ENCODE peak calls at places on chromosomes 3 and 15, in five cellular contexts. One of them, this sample, is unnamed.

GRCh38 chr3:142960322-142960850 is 3.1 kb downstream of the PAQR9 start:
- DNase-seq in uterus: no peak
- DNase-seq in spleen: no peak
- DNase-seq in dorsolateral prefrontal cortex: no peak
- DNase-seq in A549: no peak
- DNase-seq in this sample: no peak

GRCh38 chr3:195897853-195898415 is 10.4 kb downstream of the TNK2 start:
- DNase-seq in uterus: no peak
- DNase-seq in spleen: peak; percentile 74
- DNase-seq in dorsolateral prefrontal cortex: no peak
- DNase-seq in A549: no peak
- DNase-seq in this sample: no peak

GRCh38 chr3:13612829-13613228 is 63.9 kb downstream of the FBLN2 start:
- DNase-seq in uterus: no peak
- DNase-seq in spleen: peak; percentile 39
- DNase-seq in dorsolateral prefrontal cortex: no peak
- DNase-seq in A549: no peak
- DNase-seq in this sample: no peak

GRCh38 chr3:61637088-61638051 is 76.0 kb downstream of the PTPRG start:
- DNase-seq in uterus: no peak
- DNase-seq in spleen: no peak
- DNase-seq in dorsolateral prefrontal cortex: no peak
- DNase-seq in A549: no peak
- DNase-seq in this sample: no peak

GRCh38 chr15:55977225-55977624 is 16.2 kb downstream of the NEDD4 start:
- DNase-seq in uterus: no peak
- DNase-seq in spleen: no peak
- DNase-seq in dorsolateral prefrontal cortex: no peak
- DNase-seq in A549: no peak
- DNase-seq in this sample: no peak

GRCh38 chr3:69864751-69865150 is 125.5 kb downstream of the MITF start:
- DNase-seq in uterus: no peak
- DNase-seq in spleen: no peak
- DNase-seq in dorsolateral prefrontal cortex: no peak
- DNase-seq in A549: no peak
- DNase-seq in this sample: no peak

GRCh38 chr15:45197512-45197911 is 9.7 kb upstream of the SHF start:
- DNase-seq in uterus: no peak
- DNase-seq in spleen: no peak
- DNase-seq in dorsolateral prefrontal cortex: no peak
- DNase-seq in A549: no peak
- DNase-seq in this sample: no peak

GRCh38 chr3:132432639-132433038 is 15.3 kb downstream of the DNAJC13 start:
- DNase-seq in uterus: no peak
- DNase-seq in spleen: no peak
- DNase-seq in dorsolateral prefrontal cortex: no peak
- DNase-seq in A549: peak; percentile 17
- DNase-seq in this sample: no peak

GRCh38 chr15:90883971-90884718 is at the start of gene FES:
- DNase-seq in uterus: peak; percentile 63
- DNase-seq in spleen: peak; percentile 96
- DNase-seq in dorsolateral prefrontal cortex: no peak
- DNase-seq in A549: no peak
- DNase-seq in this sample: peak; percentile 27

GRCh38 chr3:189838291-189838690 is 207.1 kb downstream of the TP63 start:
- DNase-seq in uterus: no peak
- DNase-seq in spleen: no peak
- DNase-seq in dorsolateral prefrontal cortex: no peak
- DNase-seq in A549: no peak
- DNase-seq in this sample: no peak

GRCh38 chr3:12898290-12898979 is 57.1 kb upstream of the RPL32 start:
- DNase-seq in uterus: no peak
- DNase-seq in spleen: peak; percentile 73
- DNase-seq in dorsolateral prefrontal cortex: no peak
- DNase-seq in A549: no peak
- DNase-seq in this sample: no peak

GRCh38 chr3:4531478-4532025 is 38.4 kb downstream of the ITPR1 start:
- DNase-seq in uterus: no peak
- DNase-seq in spleen: no peak
- DNase-seq in dorsolateral prefrontal cortex: no peak
- DNase-seq in A549: no peak
- DNase-seq in this sample: no peak

GRCh38 chr15:90609254-90610185 is 79.8 kb downstream of the CRTC3 start:
- DNase-seq in uterus: no peak
- DNase-seq in spleen: no peak
- DNase-seq in dorsolateral prefrontal cortex: no peak
- DNase-seq in A549: no peak
- DNase-seq in this sample: no peak

GRCh38 chr3:58487140-58487886 is 4.6 kb upstream of the KCTD6 start:
- DNase-seq in uterus: peak; percentile 31
- DNase-seq in spleen: no peak
- DNase-seq in dorsolateral prefrontal cortex: peak; percentile 36
- DNase-seq in A549: no peak
- DNase-seq in this sample: peak; percentile 14

GRCh38 chr3:179513867-179514266 is 48.9 kb upstream of the ACTL6A start:
- DNase-seq in uterus: no peak
- DNase-seq in spleen: no peak
- DNase-seq in dorsolateral prefrontal cortex: no peak
- DNase-seq in A549: no peak
- DNase-seq in this sample: no peak

GRCh38 chr3:47324278-47324865 is 41.6 kb downstream of the KLHL18 start:
- DNase-seq in uterus: peak; percentile 65
- DNase-seq in spleen: no peak
- DNase-seq in dorsolateral prefrontal cortex: peak; percentile 64
- DNase-seq in A549: peak; percentile 50
- DNase-seq in this sample: no peak

GRCh38 chr3:56869157-56869889 is 67.6 kb upstream of the ARHGEF3 start:
- DNase-seq in uterus: no peak
- DNase-seq in spleen: no peak
- DNase-seq in dorsolateral prefrontal cortex: no peak
- DNase-seq in A549: no peak
- DNase-seq in this sample: no peak

GRCh38 chr15:40685376-40685775 is 9.6 kb upstream of the RAD51 start:
- DNase-seq in uterus: no peak
- DNase-seq in spleen: no peak
- DNase-seq in dorsolateral prefrontal cortex: no peak
- DNase-seq in A549: no peak
- DNase-seq in this sample: no peak

GRCh38 chr15:46329876-46330275 is 695.0 kb downstream of the SQOR start:
- DNase-seq in uterus: no peak
- DNase-seq in spleen: no peak
- DNase-seq in dorsolateral prefrontal cortex: no peak
- DNase-seq in A549: no peak
- DNase-seq in this sample: no peak

GRCh38 chr15:67520976-67521769 is at the start of gene C15orf61:
- DNase-seq in uterus: peak; percentile 79
- DNase-seq in spleen: peak; percentile 96
- DNase-seq in dorsolateral prefrontal cortex: peak; percentile 62
- DNase-seq in A549: peak; percentile 97
- DNase-seq in this sample: peak; percentile 89

GRCh38 chr15:25368855-25369254 is 70.0 kb downstream of the UBE3A start:
- DNase-seq in uterus: no peak
- DNase-seq in spleen: no peak
- DNase-seq in dorsolateral prefrontal cortex: no peak
- DNase-seq in A549: no peak
- DNase-seq in this sample: no peak

GRCh38 chr15:25811481-25811906 is 51.6 kb downstream of the ATP10A start:
- DNase-seq in uterus: no peak
- DNase-seq in spleen: no peak
- DNase-seq in dorsolateral prefrontal cortex: no peak
- DNase-seq in A549: no peak
- DNase-seq in this sample: no peak

GRCh38 chr3:190366145-190366544 is 21.8 kb upstream of the CLDN16 start:
- DNase-seq in uterus: no peak
- DNase-seq in spleen: no peak
- DNase-seq in dorsolateral prefrontal cortex: no peak
- DNase-seq in A549: no peak
- DNase-seq in this sample: no peak

GRCh38 chr3:72185549-72186484 is 400.9 kb upstream of the PROK2 start:
- DNase-seq in uterus: no peak
- DNase-seq in spleen: no peak
- DNase-seq in dorsolateral prefrontal cortex: no peak
- DNase-seq in A549: no peak
- DNase-seq in this sample: no peak

GRCh38 chr3:52149021-52149420 is 5.2 kb downstream of the POC1A start:
- DNase-seq in uterus: no peak
- DNase-seq in spleen: peak; percentile 63
- DNase-seq in dorsolateral prefrontal cortex: no peak
- DNase-seq in A549: no peak
- DNase-seq in this sample: no peak

GRCh38 chr3:12479919-12480425 is 4.3 kb upstream of the TSEN2 start:
- DNase-seq in uterus: peak; percentile 20
- DNase-seq in spleen: no peak
- DNase-seq in dorsolateral prefrontal cortex: no peak
- DNase-seq in A549: peak; percentile 82
- DNase-seq in this sample: no peak

GRCh38 chr3:127469760-127470159 is 120.8 kb downstream of the TPRA1 start:
- DNase-seq in uterus: no peak
- DNase-seq in spleen: no peak
- DNase-seq in dorsolateral prefrontal cortex: no peak
- DNase-seq in A549: no peak
- DNase-seq in this sample: no peak

GRCh38 chr3:45180051-45180450 is 33.9 kb upstream of the CDCP1 start:
- DNase-seq in uterus: no peak
- DNase-seq in spleen: peak; percentile 19
- DNase-seq in dorsolateral prefrontal cortex: no peak
- DNase-seq in A549: no peak
- DNase-seq in this sample: no peak

GRCh38 chr15:82642656-82643055 is 4.5 kb downstream of the CPEB1 start:
- DNase-seq in uterus: no peak
- DNase-seq in spleen: no peak
- DNase-seq in dorsolateral prefrontal cortex: no peak
- DNase-seq in A549: no peak
- DNase-seq in this sample: no peak
- H3K27ac ChIP-seq in uterus: no peak overlapping the region
- H3K27ac ChIP-seq in spleen: no peak overlapping the region
- H3K27ac ChIP-seq in dorsolateral prefrontal cortex: no peak overlapping the region
- H3K27ac ChIP-seq in A549: no peak overlapping the region
- H3K27ac ChIP-seq in this sample: no peak overlapping the region

DNA sequence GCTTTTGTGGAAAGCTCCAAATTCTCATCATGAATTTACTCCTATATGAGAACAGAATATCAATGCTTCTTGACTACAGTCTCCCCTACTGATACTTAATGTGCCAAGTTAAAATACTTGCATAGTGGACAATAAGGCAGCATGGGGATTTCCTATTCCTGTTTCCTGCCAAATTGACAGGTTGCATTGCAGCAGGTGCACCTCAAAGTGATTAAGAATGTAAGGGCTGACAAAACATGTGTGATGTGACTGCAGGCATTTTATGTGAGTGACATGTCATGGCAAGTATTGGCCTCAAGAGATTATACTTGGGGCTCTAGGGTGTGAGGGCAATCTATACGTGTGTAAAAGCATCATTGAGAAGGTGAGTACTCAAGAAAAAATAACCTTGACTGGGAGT is 15.1 kb downstream of the NAALADL2 start:
- DNase-seq in uterus: no peak
- DNase-seq in spleen: no peak
- DNase-seq in dorsolateral prefrontal cortex: no peak
- DNase-seq in A549: no peak
- DNase-seq in this sample: no peak
- H3K27ac ChIP-seq in uterus: no peak overlapping the region
- H3K27ac ChIP-seq in spleen: no peak overlapping the region
- H3K27ac ChIP-seq in dorsolateral prefrontal cortex: no peak overlapping the region
- H3K27ac ChIP-seq in A549: no peak overlapping the region
- H3K27ac ChIP-seq in this sample: no peak overlapping the region

DNA sequence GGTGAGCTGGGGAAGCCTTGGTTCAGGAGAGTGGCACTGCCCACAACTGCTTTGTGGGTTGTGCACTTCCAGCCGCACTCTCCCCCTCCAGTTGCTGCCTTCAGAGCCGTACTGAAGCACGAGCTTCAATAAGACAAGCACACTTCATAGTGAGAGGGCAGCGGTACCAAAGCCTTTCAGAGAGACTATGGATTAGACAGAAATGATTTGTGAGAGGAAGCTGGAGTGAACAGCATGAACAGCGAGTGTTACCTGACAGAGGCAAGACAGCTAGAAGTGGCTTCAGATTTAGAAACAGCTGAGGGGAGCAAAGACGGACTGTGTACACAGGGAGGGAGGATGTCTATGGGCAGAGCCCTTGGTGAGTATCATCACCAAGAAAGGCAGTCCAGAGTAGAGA is 31.1 kb downstream of the HCLS1 start:
- DNase-seq in uterus: no peak
- DNase-seq in spleen: no peak
- DNase-seq in dorsolateral prefrontal cortex: no peak
- DNase-seq in A549: no peak
- DNase-seq in this sample: no peak
- H3K27ac ChIP-seq in uterus: no peak overlapping the region
- H3K27ac ChIP-seq in spleen: no peak overlapping the region
- H3K27ac ChIP-seq in dorsolateral prefrontal cortex: no peak overlapping the region
- H3K27ac ChIP-seq in A549: no peak overlapping the region
- H3K27ac ChIP-seq in this sample: no peak overlapping the region

DNA sequence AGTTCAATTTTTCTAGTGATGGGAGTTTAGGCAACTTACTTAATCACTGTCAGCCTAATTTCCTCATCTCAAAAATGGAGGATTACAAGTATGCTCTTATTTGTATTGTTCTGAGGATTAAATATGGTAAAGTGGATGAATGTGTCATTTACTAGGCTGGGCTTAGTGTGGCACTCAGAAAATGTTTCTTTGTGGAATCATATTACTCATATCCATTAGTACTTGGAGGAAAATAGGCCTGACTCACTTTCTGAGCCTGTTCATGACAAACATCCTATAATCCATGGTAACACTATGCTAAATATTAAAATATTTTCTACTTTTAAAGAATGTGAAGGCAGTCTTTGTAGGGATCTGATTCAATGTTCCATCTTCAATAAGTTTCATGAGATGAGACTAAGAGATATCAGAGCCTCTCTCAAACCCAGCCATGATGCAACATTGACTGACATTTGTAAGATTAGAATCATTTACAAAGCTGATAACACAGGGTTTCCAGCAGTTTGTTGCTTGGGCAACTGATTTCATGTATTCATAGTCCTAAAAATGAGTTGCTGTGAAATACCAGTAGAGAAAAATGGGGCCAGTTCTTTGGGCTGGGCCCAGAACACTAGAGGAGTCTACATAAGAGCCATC is 1048.5 kb downstream of the NTRK3 start:
- DNase-seq in uterus: no peak
- DNase-seq in spleen: no peak
- DNase-seq in dorsolateral prefrontal cortex: no peak
- DNase-seq in A549: no peak
- DNase-seq in this sample: no peak
- H3K27ac ChIP-seq in uterus: no peak overlapping the region
- H3K27ac ChIP-seq in spleen: no peak overlapping the region
- H3K27ac ChIP-seq in dorsolateral prefrontal cortex: no peak overlapping the region
- H3K27ac ChIP-seq in A549: no peak overlapping the region
- H3K27ac ChIP-seq in this sample: no peak overlapping the region

This sample was measured in caudate nucleus.